ENCODE peak calls at places on chromosomes 13 and 19, in eight cellular contexts. G, Q, Y, N, V, I, R and F are unnamed samples.
A peak's percentile ranks its signal among the peaks of the same experiment; 100 is the strongest.

GRCh38 chr13:46687810-46688209 is 109.2 kb downstream of the ESD start:
- DNase-seq in I (peak; percentile 81), R (peak; percentile 39), G (no peak), N (no peak), Q (peak; percentile 53), Y (peak; percentile 56), V (no peak), F (no peak)

GRCh38 chr19:35991731-35992450 is 3.1 kb upstream of the SDHAF1 start:
- DNase-seq in R (no peak), Y (no peak), V (no peak), N (no peak), I (no peak), G (no peak), Q (no peak), F (no peak)

GRCh38 chr19:43759515-43759914 is 4.8 kb upstream of the SMG9 start:
- DNase-seq in G (no peak), N (no peak), I (no peak), Y (no peak), V (no peak), Q (peak; percentile 49), R (peak; percentile 85), F (no peak)

GRCh38 chr13:84187626-84188025 is 305.4 kb upstream of the SLITRK1 start:
- DNase-seq in Q (no peak), Y (no peak), N (no peak), G (no peak), I (no peak), R (no peak), V (no peak), F (no peak)

GRCh38 chr19:14410054-14410774 is 8.9 kb downstream of the DDX39A start:
- DNase-seq in Q (no peak), I (no peak), R (no peak), Y (no peak), G (no peak), N (peak; percentile 70), V (no peak), F (no peak)

GRCh38 chr19:1213391-1214286 is 8.1 kb downstream of the STK11 start:
- DNase-seq in G (no peak), V (no peak), R (peak; percentile 73), I (no peak), N (no peak), Y (peak; percentile 73), Q (peak; percentile 31), F (peak; percentile 90)

GRCh38 chr19:35882074-35882832 is 13.9 kb downstream of the APLP1 start:
- DNase-seq in V (peak; percentile 42), Q (peak; percentile 87), I (no peak), N (no peak), Y (peak; percentile 86), R (peak; percentile 76), G (peak; percentile 87), F (peak; percentile 53)

GRCh38 chr19:11345122-11345752 is 831 bp downstream of the TMEM205 start:
- DNase-seq in Y (no peak), R (no peak), G (no peak), Q (no peak), I (no peak), N (no peak), V (no peak), F (no peak)

GRCh38 chr19:30719189-30719990 is 347.2 kb downstream of the ZNF536 start:
- DNase-seq in N (no peak), I (no peak), Y (peak; percentile 13), Q (peak; percentile 18), G (no peak), R (no peak), V (peak; percentile 66), F (no peak)

GRCh38 chr13:41304551-41304950 is 6.5 kb upstream of the NAA16 start:
- DNase-seq in R (no peak), Y (no peak), I (no peak), V (no peak), N (no peak), G (no peak), Q (no peak), F (no peak)

GRCh38 chr19:4524808-4525562 is 6.7 kb upstream of the PLIN4 start:
- DNase-seq in G (peak; percentile 33), R (peak; percentile 28), V (peak; percentile 61), Q (peak; percentile 43), Y (peak; percentile 58), I (peak; percentile 66), N (no peak), F (no peak)

GRCh38 chr19:345320-345879 is 804 bp upstream of the MIER2 start:
- DNase-seq in I (no peak), G (no peak), Q (no peak), Y (no peak), V (no peak), R (no peak), N (no peak), F (no peak)

GRCh38 chr13:101144808-101145419 is 271.4 kb downstream of the NALCN start:
- DNase-seq in Q (peak; percentile 78), Y (peak; percentile 80), R (peak; percentile 22), G (no peak), V (peak; percentile 72), I (no peak), N (no peak), F (peak; percentile 14)

GRCh38 chr13:30145709-30146367 is 161.5 kb downstream of the KATNAL1 start:
- DNase-seq in Y (no peak), V (no peak), Q (no peak), G (no peak), R (no peak), N (no peak), I (no peak), F (no peak)

GRCh38 chr13:110108348-110109139 is 198.4 kb downstream of the COL4A1 start:
- DNase-seq in R (peak; percentile 87), I (peak; percentile 82), G (no peak), V (peak; percentile 75), Q (peak; percentile 89), N (no peak), Y (peak; percentile 93), F (peak; percentile 52)

GRCh38 chr13:110106726-110107125 is 200.2 kb downstream of the COL4A1 start:
- DNase-seq in G (no peak), I (no peak), R (no peak), N (no peak), Y (peak; percentile 55), Q (peak; percentile 41), V (no peak), F (no peak)

GRCh38 chr13:110109910-110110309 is 197.0 kb downstream of the COL4A1 start:
- DNase-seq in R (peak; percentile 90), Q (peak; percentile 91), Y (peak; percentile 91), V (peak; percentile 52), I (no peak), N (peak; percentile 63), G (no peak), F (no peak)

GRCh38 chr13:110109140-110109783 is 197.7 kb downstream of the COL4A1 start:
- DNase-seq in V (no peak), I (no peak), N (no peak), G (no peak), Q (no peak), Y (no peak), R (no peak), F (no peak)

GRCh38 chr13:110107568-110108347 is 199.2 kb downstream of the COL4A1 start:
- DNase-seq in G (no peak), Y (no peak), V (peak; percentile 61), Q (no peak), I (no peak), R (no peak), N (no peak), F (no peak)
- H3K4me3 ChIP-seq in G (no peak overlapping the region), Y (no peak overlapping the region), V (no peak overlapping the region), Q (no peak overlapping the region), I (no peak overlapping the region), R (no peak overlapping the region), N (no peak overlapping the region), F (no peak overlapping the region)

GRCh38 chr19:5681446-5682292 is 842 bp downstream of the HSD11B1L start:
- DNase-seq in Y (no peak), N (no peak), V (no peak), G (no peak), I (no peak), R (no peak), Q (no peak), F (no peak)

GRCh38 chr19:5680437-5681368 is at the start of the genes HSD11B1L and MICOS13:
- DNase-seq in R (peak; percentile 99), N (peak; percentile 99), Y (peak; percentile 99), Q (peak; percentile 99), G (peak; percentile 90), V (peak; percentile 99), I (peak; percentile 98), F (peak; percentile 97)

GRCh38 chr19:5679289-5680082 is 830 bp downstream of the MICOS13 start:
- DNase-seq in Y (no peak), Q (no peak), G (no peak), V (no peak), R (no peak), I (no peak), N (peak; percentile 75), F (no peak)

GRCh38 chr19:5678071-5678682 is 2.1 kb downstream of the MICOS13 start:
- DNase-seq in Q (no peak), R (no peak), V (no peak), I (no peak), G (no peak), N (no peak), Y (no peak), F (no peak)

DNA sequence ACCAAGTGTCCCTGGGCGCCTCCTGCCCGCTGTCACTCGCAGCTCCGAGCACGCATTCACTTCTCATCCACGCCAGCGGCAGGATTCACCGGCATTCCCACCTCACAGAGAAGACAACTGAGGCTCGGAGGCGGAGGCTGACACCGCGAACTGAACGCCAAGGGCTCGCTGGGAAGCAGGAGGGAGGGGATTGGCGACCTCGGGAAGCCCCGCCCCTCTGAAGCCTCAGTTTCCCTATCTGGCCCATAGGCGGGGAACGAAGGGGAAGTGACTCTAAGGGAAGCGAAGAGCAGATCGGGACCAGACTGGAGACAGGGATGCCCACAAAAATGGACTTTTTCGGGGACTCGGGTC is 256 bp downstream of the MICOS13 start:
- DNase-seq in Y (peak; percentile 26), V (peak; percentile 48), R (peak; percentile 18), G (no peak), Q (no peak), I (no peak), N (peak; percentile 84), F (no peak)
- TF ChIP-seq CTCF in Y (no peak), V (no peak), R (no peak), G (no peak), Q (no peak), I (no peak), N (no peak), F (no peak)

GRCh38 chr19:45637890-45638667 is 1.1 kb downstream of the EML2 start:
- DNase-seq in I (no peak), N (peak; percentile 68), Y (peak; percentile 72), Q (peak; percentile 47), V (no peak), R (peak; percentile 37), G (no peak), F (no peak)
- H3K4me3 ChIP-seq in I (peak overlapping the region; percentile 53), N (no peak overlapping the region), Y (peak overlapping the region; percentile 74), Q (peak overlapping the region; percentile 81), V (peak overlapping the region; percentile 59), R (peak overlapping the region; percentile 75), G (peak overlapping the region; percentile 61), F (peak overlapping the region; percentile 62)

DNA sequence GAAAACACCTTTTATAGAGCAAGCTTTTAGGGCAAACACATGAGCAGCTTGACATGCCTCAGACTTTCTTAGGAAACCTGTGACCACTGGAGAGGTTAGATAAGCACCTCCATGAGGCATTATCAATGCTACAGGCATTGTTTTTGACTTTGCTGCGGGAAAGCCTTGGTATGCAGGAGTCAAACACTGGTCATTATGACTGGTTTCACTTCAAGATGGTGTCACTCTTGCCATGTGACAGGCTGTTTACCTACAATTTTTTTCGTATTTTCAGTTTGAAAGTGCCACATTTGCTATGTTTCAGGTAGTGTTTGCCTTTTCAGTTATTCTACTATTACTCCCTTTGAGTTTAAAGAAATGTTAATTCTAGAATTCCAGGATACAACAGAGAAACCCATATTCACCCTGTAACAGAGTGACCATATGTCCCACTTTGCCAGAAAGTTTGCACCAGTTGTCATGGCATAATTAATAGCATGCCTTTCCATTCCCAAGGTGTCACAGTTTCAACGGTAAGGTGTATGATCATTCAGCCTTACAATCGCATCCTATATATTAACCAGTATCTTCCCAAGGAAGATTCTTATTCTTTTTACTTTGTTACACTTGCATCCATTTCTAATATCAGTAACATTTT is 33.0 kb downstream of the USP12 start:
- DNase-seq in G (no peak), R (no peak), Y (no peak), Q (no peak), N (no peak), V (no peak), I (no peak), F (no peak)
- TF ChIP-seq CTCF in G (no peak), R (no peak), Y (no peak), Q (no peak), N (no peak), V (no peak), I (no peak), F (no peak)